ENCODE peak calls at places on chromosomes 12 and 14, in ten cellular contexts. R is ovary, L is GM10248, U is aorta, B is T-cell, Q is cerebellar cortex, F is glutamatergic neuron, G is iPS-NIHi11, P is Calu3, O is substantia nigra. H is an unnamed sample.

GRCh38 chr14:24072881-24073877 is 1.8 kb downstream of the CPNE6 start:
- DNase-seq in B (no peak), F (no peak), O (no peak), P (no peak), G (no peak), R (no peak), Q (no peak), U (peak; percentile 29), L (no peak), H (no peak)

GRCh38 chr14:69376439-69376838 is 21.7 kb downstream of the ERH start:
- DNase-seq in U (no peak), G (no peak), L (no peak), B (no peak), F (no peak), R (no peak), O (no peak), Q (no peak), P (no peak), H (no peak)

GRCh38 chr14:104239185-104239775 is 100.9 kb downstream of the KIF26A start:
- DNase-seq in U (peak; percentile 26), Q (no peak), O (no peak), F (no peak), B (no peak), L (no peak), R (peak; percentile 7), G (no peak), P (no peak), H (no peak)

GRCh38 chr14:23727566-23728335 is 91.6 kb downstream of the DHRS2 start:
- DNase-seq in B (no peak), L (peak; percentile 43), U (no peak), F (no peak), P (peak; percentile 23), Q (peak; percentile 22), O (no peak), R (no peak), G (peak; percentile 48), H (no peak)

GRCh38 chr14:95231966-95232365 is 74.6 kb upstream of the DICER1 start:
- DNase-seq in P (no peak), L (no peak), U (no peak), B (no peak), G (no peak), O (no peak), F (no peak), Q (no peak), R (no peak), H (no peak)

GRCh38 chr14:104805326-104805678 is 4.4 kb downstream of the ZBTB42 start:
- DNase-seq in R (no peak), L (no peak), O (no peak), G (peak; percentile 66), P (peak; percentile 70), F (no peak), Q (no peak), B (no peak), U (peak; percentile 66), H (no peak)

GRCh38 chr12:51330186-51330585 is 6.2 kb upstream of the BIN2 start:
- DNase-seq in B (no peak), O (no peak), F (no peak), Q (no peak), P (no peak), R (no peak), U (no peak), L (no peak), G (no peak), H (no peak)

GRCh38 chr12:27785882-27786570 is 6.0 kb upstream of the MANSC4 start:
- DNase-seq in Q (no peak), L (no peak), B (no peak), O (no peak), P (no peak), G (no peak), F (no peak), U (no peak), R (no peak), H (no peak)

GRCh38 chr14:79404874-79405273 is 806.4 kb downstream of the DIO2 start:
- DNase-seq in P (no peak), R (no peak), O (no peak), Q (peak; percentile 68), U (no peak), F (no peak), B (no peak), G (no peak), L (no peak), H (no peak)

GRCh38 chr14:30553311-30553989 is 5.5 kb upstream of the G2E3 start:
- DNase-seq in F (no peak), L (no peak), R (no peak), B (no peak), U (no peak), P (no peak), O (no peak), G (no peak), Q (no peak), H (no peak)

GRCh38 chr14:73221945-73222344 is 15.4 kb upstream of the PAPLN start:
- DNase-seq in P (no peak), L (no peak), F (no peak), B (no peak), G (no peak), O (no peak), U (no peak), R (no peak), Q (no peak), H (no peak)

GRCh38 chr12:80710727-80711066 is 3.3 kb downstream of the MYF6 start:
- DNase-seq in L (no peak), O (no peak), Q (no peak), R (no peak), F (no peak), G (no peak), B (no peak), U (no peak), P (no peak), H (no peak)

GRCh38 chr14:91116913-91117588 is 3.2 kb downstream of the DGLUCY start:
- DNase-seq in O (no peak), U (no peak), B (no peak), P (no peak), R (no peak), G (no peak), Q (no peak), F (no peak), L (no peak), H (no peak)

GRCh38 chr12:5907812-5908211 is 37.2 kb downstream of the ANO2 start:
- DNase-seq in P (no peak), U (no peak), R (no peak), B (no peak), L (no peak), G (no peak), Q (no peak), F (no peak), O (no peak), H (no peak)

GRCh38 chr14:78154827-78155226 is 15.3 kb upstream of the NRXN3 start:
- DNase-seq in O (peak; percentile 31), G (peak; percentile 26), R (no peak), F (no peak), U (no peak), L (no peak), B (no peak), P (peak; percentile 34), Q (no peak), H (no peak)

GRCh38 chr12:63844391-63845341 is at the start of gene SRGAP1:
- DNase-seq in U (peak; percentile 76), L (peak; percentile 17), O (peak; percentile 63), R (peak; percentile 77), G (peak; percentile 16), B (peak; percentile 1), F (peak; percentile 79), Q (peak; percentile 59), P (peak; percentile 61), H (no peak)

GRCh38 chr12:11540156-11540555 is 109.3 kb upstream of the ETV6 start:
- DNase-seq in P (no peak), G (no peak), F (no peak), B (no peak), U (no peak), O (no peak), L (no peak), Q (no peak), R (no peak), H (no peak)

GRCh38 chr14:39615352-39615751 is 183.1 kb upstream of the FBXO33 start:
- DNase-seq in F (no peak), G (no peak), L (no peak), Q (no peak), P (no peak), U (no peak), R (no peak), O (no peak), B (no peak), H (no peak)

GRCh38 chr12:125418902-125419564 is 353.8 kb downstream of the AACS start:
- DNase-seq in P (no peak), F (no peak), L (peak; percentile 22), G (no peak), O (no peak), Q (no peak), B (no peak), R (no peak), U (no peak), H (no peak)

GRCh38 chr12:125028106-125028505 is 34.7 kb downstream of the BRI3BP start:
- DNase-seq in G (no peak), Q (no peak), B (no peak), O (no peak), P (no peak), F (no peak), U (no peak), L (no peak), R (no peak), H (no peak)

GRCh38 chr14:33432407-33433023 is 493.8 kb downstream of the NPAS3 start:
- DNase-seq in F (no peak), B (no peak), L (no peak), Q (peak; percentile 7), R (no peak), G (no peak), U (no peak), O (no peak), P (no peak), H (no peak)

GRCh38 chr14:63899953-63900352 is 47.1 kb downstream of the SYNE2 start:
- DNase-seq in U (no peak), F (no peak), P (no peak), L (no peak), R (no peak), O (no peak), B (no peak), Q (no peak), G (no peak), H (no peak)

GRCh38 chr12:75479963-75480461 is 543 bp upstream of the GLIPR1 start:
- DNase-seq in G (no peak), B (no peak), Q (no peak), O (no peak), P (no peak), L (no peak), F (no peak), R (no peak), U (no peak), H (no peak)

GRCh38 chr12:50203691-50204090 is 36.5 kb upstream of the CERS5 start:
- DNase-seq in G (no peak), B (no peak), Q (no peak), O (no peak), P (no peak), U (no peak), F (no peak), R (no peak), L (no peak), H (no peak)

GRCh38 chr12:94147991-94148840 is at the start of gene PLXNC1:
- DNase-seq in P (peak; percentile 28), Q (peak; percentile 62), G (peak; percentile 86), F (peak; percentile 76), B (peak; percentile 70), R (peak; percentile 56), U (peak; percentile 85), O (peak; percentile 17), L (peak; percentile 82), H (peak; percentile 53)

GRCh38 chr14:54975856-54976255 is 51.0 kb downstream of the WDHD1 start:
- DNase-seq in R (no peak), G (no peak), Q (no peak), L (no peak), U (no peak), P (no peak), F (no peak), B (no peak), O (no peak), H (no peak)

GRCh38 chr14:49464885-49465284 is 121.3 kb downstream of the RPS29 start:
- DNase-seq in Q (peak; percentile 12), G (peak; percentile 70), B (no peak), F (no peak), U (no peak), P (peak; percentile 3), O (no peak), R (no peak), L (no peak), H (no peak)

H was measured in T-helper 22 cell.